ENCODE peak calls at places on chromosomes 2 and 18, in four cellular contexts. One of them, this sample, is unnamed.
A peak's percentile ranks its signal among the peaks of the same experiment; 100 is the strongest.

GRCh38 chr18:58541137-58541788 is 87.6 kb downstream of the ALPK2 start:
- DNase-seq in H1: peak; percentile 66
- DNase-seq in sigmoid colon: no peak
- DNase-seq in ovary: no peak
- DNase-seq in this sample: no peak

GRCh38 chr18:77300579-77300978 is 50.9 kb downstream of the GALR1 start:
- DNase-seq in ovary: no peak
- DNase-seq in sigmoid colon: no peak
- DNase-seq in H1: no peak
- DNase-seq in this sample: no peak

GRCh38 chr18:23115683-23116096 is 19.6 kb upstream of the CABLES1 start:
- DNase-seq in sigmoid colon: no peak
- DNase-seq in H1: no peak
- DNase-seq in ovary: no peak
- DNase-seq in this sample: no peak

GRCh38 chr2:233000886-233001750 is 11.9 kb downstream of the NGEF start:
- DNase-seq in sigmoid colon: peak; percentile 50
- DNase-seq in H1: no peak
- DNase-seq in ovary: peak; percentile 4
- DNase-seq in this sample: no peak

GRCh38 chr18:23626451-23627279 is 36.0 kb downstream of the ANKRD29 start:
- DNase-seq in ovary: no peak
- DNase-seq in sigmoid colon: no peak
- DNase-seq in H1: no peak
- DNase-seq in this sample: no peak

GRCh38 chr2:6823111-6823510 is 42.6 kb downstream of the CMPK2 start:
- DNase-seq in ovary: no peak
- DNase-seq in sigmoid colon: no peak
- DNase-seq in H1: no peak
- DNase-seq in this sample: no peak

GRCh38 chr2:202108345-202108744 is 35.3 kb downstream of the KIAA2012 start:
- DNase-seq in H1: no peak
- DNase-seq in sigmoid colon: no peak
- DNase-seq in ovary: no peak
- DNase-seq in this sample: no peak

GRCh38 chr2:37585295-37585908 is 86.0 kb downstream of the CDC42EP3 start:
- DNase-seq in H1: no peak
- DNase-seq in ovary: peak; percentile 56
- DNase-seq in sigmoid colon: no peak
- DNase-seq in this sample: no peak

GRCh38 chr2:135162377-135162776 is 110.3 kb downstream of the RAB3GAP1 start:
- DNase-seq in H1: no peak
- DNase-seq in ovary: no peak
- DNase-seq in sigmoid colon: no peak
- DNase-seq in this sample: no peak

GRCh38 chr2:113977660-113978523 is 88.0 kb downstream of the ACTR3 start:
- DNase-seq in H1: no peak
- DNase-seq in ovary: no peak
- DNase-seq in sigmoid colon: no peak
- DNase-seq in this sample: no peak

GRCh38 chr18:69215151-69215550 is 185.5 kb upstream of the DOK6 start:
- DNase-seq in sigmoid colon: no peak
- DNase-seq in ovary: no peak
- DNase-seq in H1: no peak
- DNase-seq in this sample: no peak

GRCh38 chr18:76131738-76132137 is 363.3 kb downstream of the ZNF516 start:
- DNase-seq in ovary: no peak
- DNase-seq in sigmoid colon: no peak
- DNase-seq in H1: no peak
- DNase-seq in this sample: no peak

GRCh38 chr2:10151462-10151861 is 28.9 kb downstream of the RRM2 start:
- DNase-seq in H1: no peak
- DNase-seq in ovary: no peak
- DNase-seq in sigmoid colon: peak; percentile 30
- DNase-seq in this sample: no peak

GRCh38 chr18:63183952-63184351 is 135.6 kb downstream of the BCL2 start:
- DNase-seq in sigmoid colon: no peak
- DNase-seq in ovary: no peak
- DNase-seq in H1: no peak
- DNase-seq in this sample: no peak

GRCh38 chr2:59936031-59936430 is 617.4 kb downstream of the BCL11A start:
- DNase-seq in ovary: no peak
- DNase-seq in sigmoid colon: no peak
- DNase-seq in H1: no peak
- DNase-seq in this sample: no peak

GRCh38 chr18:43620936-43621335 is 343.6 kb upstream of the SYT4 start:
- DNase-seq in ovary: no peak
- DNase-seq in sigmoid colon: no peak
- DNase-seq in H1: no peak
- DNase-seq in this sample: no peak

GRCh38 chr2:60364441-60364840 is 189.0 kb downstream of the BCL11A start:
- DNase-seq in H1: no peak
- DNase-seq in ovary: no peak
- DNase-seq in sigmoid colon: no peak
- DNase-seq in this sample: no peak

GRCh38 chr2:176652300-176653182 is 383.3 kb downstream of the MTX2 start:
- DNase-seq in sigmoid colon: no peak
- DNase-seq in ovary: no peak
- DNase-seq in H1: no peak
- DNase-seq in this sample: no peak

GRCh38 chr2:54534191-54534590 is 78.1 kb downstream of the SPTBN1 start:
- DNase-seq in H1: no peak
- DNase-seq in ovary: no peak
- DNase-seq in sigmoid colon: no peak
- DNase-seq in this sample: no peak

GRCh38 chr2:54531558-54531957 is 75.4 kb downstream of the SPTBN1 start:
- DNase-seq in ovary: no peak
- DNase-seq in sigmoid colon: no peak
- DNase-seq in H1: no peak
- DNase-seq in this sample: no peak

GRCh38 chr2:54526226-54526879 is 70.2 kb downstream of the SPTBN1 start:
- DNase-seq in sigmoid colon: no peak
- DNase-seq in ovary: no peak
- DNase-seq in H1: no peak
- DNase-seq in this sample: no peak

GRCh38 chr2:54528311-54528945 is 72.3 kb downstream of the SPTBN1 start:
- DNase-seq in sigmoid colon: no peak
- DNase-seq in H1: no peak
- DNase-seq in ovary: no peak
- DNase-seq in this sample: no peak

GRCh38 chr2:54529935-54530334 is 73.8 kb downstream of the SPTBN1 start:
- DNase-seq in ovary: no peak
- DNase-seq in H1: no peak
- DNase-seq in sigmoid colon: no peak
- DNase-seq in this sample: no peak
- H3K27ac ChIP-seq in ovary: no peak overlapping the region
- H3K27ac ChIP-seq in H1: no peak overlapping the region
- H3K27ac ChIP-seq in sigmoid colon: no peak overlapping the region
- H3K27ac ChIP-seq in this sample: no peak overlapping the region

DNA sequence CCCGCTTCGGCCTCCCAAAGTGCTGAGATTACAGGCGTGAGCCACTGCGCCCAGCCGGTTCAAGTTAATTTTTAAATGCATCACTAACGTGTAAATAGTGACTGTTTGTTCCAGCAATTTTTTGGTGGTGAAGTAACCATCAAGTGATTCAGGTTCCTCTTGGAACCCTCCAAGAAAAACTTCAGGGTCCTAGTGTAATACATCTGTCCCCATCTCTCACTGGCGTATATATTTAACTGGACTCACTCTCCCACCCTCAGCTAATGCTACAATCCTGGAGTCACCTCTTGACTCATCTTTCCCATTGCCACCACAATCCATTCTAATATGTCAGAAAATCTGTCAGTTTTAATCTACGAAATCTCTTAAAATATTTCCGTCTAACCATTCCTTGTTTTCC is 10.3 kb downstream of the SULT1C4 start:
- DNase-seq in ovary: no peak
- DNase-seq in sigmoid colon: no peak
- DNase-seq in H1: no peak
- DNase-seq in this sample: no peak
- TF ChIP-seq EP300 in ovary: no peak
- TF ChIP-seq EP300 in sigmoid colon: no peak
- TF ChIP-seq EP300 in H1: no peak
- TF ChIP-seq EP300 in this sample: no peak

DNA sequence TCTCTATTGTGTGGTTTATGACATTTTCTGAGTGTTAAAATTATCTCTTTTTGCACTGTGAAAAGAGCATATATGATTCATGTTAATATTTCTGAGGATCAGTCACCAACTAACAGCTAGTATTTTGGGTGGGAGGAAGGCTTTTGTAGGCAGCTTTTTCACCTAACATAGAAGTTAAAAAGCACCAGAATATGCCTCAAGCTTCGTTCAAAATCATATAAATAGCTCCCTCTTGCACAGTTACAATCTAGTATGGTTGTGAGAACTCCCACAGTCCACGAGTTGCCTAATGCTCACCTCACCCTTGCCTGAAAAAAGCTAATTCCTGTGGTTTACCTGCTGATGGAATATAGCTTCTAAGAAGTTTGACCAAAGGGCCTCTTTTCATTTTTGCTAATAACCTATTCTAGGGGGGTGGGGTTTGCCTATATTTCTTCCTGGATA is 167.2 kb upstream of the FOSL2 start:
- DNase-seq in ovary: no peak
- DNase-seq in H1: no peak
- DNase-seq in sigmoid colon: no peak
- DNase-seq in this sample: no peak
- H3K27ac ChIP-seq in ovary: no peak overlapping the region
- H3K27ac ChIP-seq in H1: no peak overlapping the region
- H3K27ac ChIP-seq in sigmoid colon: no peak overlapping the region
- H3K27ac ChIP-seq in this sample: no peak overlapping the region

GRCh38 chr2:117693166-117693565 is 121.3 kb upstream of the DDX18 start:
- DNase-seq in sigmoid colon: no peak
- DNase-seq in ovary: no peak
- DNase-seq in H1: no peak
- DNase-seq in this sample: no peak
- TF ChIP-seq EP300 in sigmoid colon: no peak
- TF ChIP-seq EP300 in ovary: no peak
- TF ChIP-seq EP300 in H1: no peak
- TF ChIP-seq EP300 in this sample: no peak

This sample was measured in upper lobe of left lung.